ENCODE peak calls at places on chromosomes 11 and 22, in nine cellular contexts. One of them, this sample, is unnamed.

GRCh38 chr11:14148653-14149273 is 186.2 kb downstream of the SPON1 start:
- DNase-seq in hypothalamus: no peak
- DNase-seq in lower leg skin: no peak
- DNase-seq in stimulated activated CD4-positive, alpha-beta T cell treated with anti-CD3 and anti-CD28 coated beads, Interleukin-1b, Interleukin-23, amount 100 ng/mL, for 1 hour: no peak
- DNase-seq in activated CD4-positive, alpha-beta T cell treated with anti-CD3 and anti-CD28 coated beads, Interleukin-2, amount 10 ng/mL, durations not matched to agents 7 days and 5 days: peak; percentile 13
- DNase-seq in amniotic stem cell: peak; percentile 20
- DNase-seq in PC-3: peak; percentile 72
- DNase-seq in neural crest cell: no peak
- DNase-seq in endothelial cell: no peak
- DNase-seq in this sample: no peak

GRCh38 chr11:34256591-34256990 is 101.2 kb downstream of the ABTB2 start:
- DNase-seq in endothelial cell: no peak
- DNase-seq in activated CD4-positive, alpha-beta T cell treated with anti-CD3 and anti-CD28 coated beads, Interleukin-2, amount 10 ng/mL, durations not matched to agents 7 days and 5 days: no peak
- DNase-seq in PC-3: no peak
- DNase-seq in hypothalamus: no peak
- DNase-seq in amniotic stem cell: no peak
- DNase-seq in stimulated activated CD4-positive, alpha-beta T cell treated with anti-CD3 and anti-CD28 coated beads, Interleukin-1b, Interleukin-23, amount 100 ng/mL, for 1 hour: no peak
- DNase-seq in lower leg skin: no peak
- DNase-seq in neural crest cell: no peak
- DNase-seq in this sample: no peak

GRCh38 chr11:128195057-128195751 is 392.2 kb downstream of the ETS1 start:
- DNase-seq in activated CD4-positive, alpha-beta T cell treated with anti-CD3 and anti-CD28 coated beads, Interleukin-2, amount 10 ng/mL, durations not matched to agents 7 days and 5 days: peak; percentile 76
- DNase-seq in amniotic stem cell: no peak
- DNase-seq in PC-3: no peak
- DNase-seq in hypothalamus: no peak
- DNase-seq in stimulated activated CD4-positive, alpha-beta T cell treated with anti-CD3 and anti-CD28 coated beads, Interleukin-1b, Interleukin-23, amount 100 ng/mL, for 1 hour: no peak
- DNase-seq in endothelial cell: no peak
- DNase-seq in neural crest cell: no peak
- DNase-seq in lower leg skin: no peak
- DNase-seq in this sample: no peak

GRCh38 chr11:126890561-126890960 is 110.0 kb downstream of the KIRREL3 start:
- DNase-seq in activated CD4-positive, alpha-beta T cell treated with anti-CD3 and anti-CD28 coated beads, Interleukin-2, amount 10 ng/mL, durations not matched to agents 7 days and 5 days: no peak
- DNase-seq in hypothalamus: peak; percentile 76
- DNase-seq in amniotic stem cell: no peak
- DNase-seq in stimulated activated CD4-positive, alpha-beta T cell treated with anti-CD3 and anti-CD28 coated beads, Interleukin-1b, Interleukin-23, amount 100 ng/mL, for 1 hour: no peak
- DNase-seq in neural crest cell: no peak
- DNase-seq in endothelial cell: peak; percentile 25
- DNase-seq in PC-3: no peak
- DNase-seq in lower leg skin: no peak
- DNase-seq in this sample: peak; percentile 69

GRCh38 chr11:2309251-2310072 is 7.6 kb downstream of the TSPAN32 start:
- DNase-seq in amniotic stem cell: no peak
- DNase-seq in stimulated activated CD4-positive, alpha-beta T cell treated with anti-CD3 and anti-CD28 coated beads, Interleukin-1b, Interleukin-23, amount 100 ng/mL, for 1 hour: no peak
- DNase-seq in PC-3: no peak
- DNase-seq in lower leg skin: no peak
- DNase-seq in endothelial cell: no peak
- DNase-seq in hypothalamus: no peak
- DNase-seq in neural crest cell: no peak
- DNase-seq in activated CD4-positive, alpha-beta T cell treated with anti-CD3 and anti-CD28 coated beads, Interleukin-2, amount 10 ng/mL, durations not matched to agents 7 days and 5 days: no peak
- DNase-seq in this sample: no peak

GRCh38 chr11:35842958-35843357 is 100.9 kb upstream of the LDLRAD3 start:
- DNase-seq in activated CD4-positive, alpha-beta T cell treated with anti-CD3 and anti-CD28 coated beads, Interleukin-2, amount 10 ng/mL, durations not matched to agents 7 days and 5 days: no peak
- DNase-seq in PC-3: no peak
- DNase-seq in amniotic stem cell: no peak
- DNase-seq in hypothalamus: no peak
- DNase-seq in stimulated activated CD4-positive, alpha-beta T cell treated with anti-CD3 and anti-CD28 coated beads, Interleukin-1b, Interleukin-23, amount 100 ng/mL, for 1 hour: no peak
- DNase-seq in endothelial cell: no peak
- DNase-seq in lower leg skin: no peak
- DNase-seq in neural crest cell: no peak
- DNase-seq in this sample: no peak

GRCh38 chr22:46587067-46587471 is 33.1 kb upstream of the GRAMD4 start:
- DNase-seq in PC-3: no peak
- DNase-seq in lower leg skin: no peak
- DNase-seq in activated CD4-positive, alpha-beta T cell treated with anti-CD3 and anti-CD28 coated beads, Interleukin-2, amount 10 ng/mL, durations not matched to agents 7 days and 5 days: no peak
- DNase-seq in endothelial cell: no peak
- DNase-seq in hypothalamus: no peak
- DNase-seq in stimulated activated CD4-positive, alpha-beta T cell treated with anti-CD3 and anti-CD28 coated beads, Interleukin-1b, Interleukin-23, amount 100 ng/mL, for 1 hour: no peak
- DNase-seq in amniotic stem cell: no peak
- DNase-seq in neural crest cell: no peak
- DNase-seq in this sample: no peak

GRCh38 chr22:45009881-45010531 is at the start of gene PHF21B:
- DNase-seq in stimulated activated CD4-positive, alpha-beta T cell treated with anti-CD3 and anti-CD28 coated beads, Interleukin-1b, Interleukin-23, amount 100 ng/mL, for 1 hour: no peak
- DNase-seq in lower leg skin: no peak
- DNase-seq in endothelial cell: peak; percentile 85
- DNase-seq in PC-3: no peak
- DNase-seq in activated CD4-positive, alpha-beta T cell treated with anti-CD3 and anti-CD28 coated beads, Interleukin-2, amount 10 ng/mL, durations not matched to agents 7 days and 5 days: no peak
- DNase-seq in hypothalamus: peak; percentile 56
- DNase-seq in amniotic stem cell: no peak
- DNase-seq in neural crest cell: peak; percentile 80
- DNase-seq in this sample: peak; percentile 70

GRCh38 chr22:50529416-50530279 is at the start of gene TYMP:
- DNase-seq in activated CD4-positive, alpha-beta T cell treated with anti-CD3 and anti-CD28 coated beads, Interleukin-2, amount 10 ng/mL, durations not matched to agents 7 days and 5 days: peak; percentile 78
- DNase-seq in PC-3: peak; percentile 40
- DNase-seq in lower leg skin: peak; percentile 61
- DNase-seq in neural crest cell: no peak
- DNase-seq in amniotic stem cell: no peak
- DNase-seq in endothelial cell: no peak
- DNase-seq in hypothalamus: no peak
- DNase-seq in stimulated activated CD4-positive, alpha-beta T cell treated with anti-CD3 and anti-CD28 coated beads, Interleukin-1b, Interleukin-23, amount 100 ng/mL, for 1 hour: no peak
- DNase-seq in this sample: no peak

GRCh38 chr11:128146926-128147605 is 440.3 kb downstream of the ETS1 start:
- DNase-seq in PC-3: peak; percentile 86
- DNase-seq in stimulated activated CD4-positive, alpha-beta T cell treated with anti-CD3 and anti-CD28 coated beads, Interleukin-1b, Interleukin-23, amount 100 ng/mL, for 1 hour: no peak
- DNase-seq in neural crest cell: no peak
- DNase-seq in hypothalamus: no peak
- DNase-seq in endothelial cell: no peak
- DNase-seq in lower leg skin: no peak
- DNase-seq in amniotic stem cell: no peak
- DNase-seq in activated CD4-positive, alpha-beta T cell treated with anti-CD3 and anti-CD28 coated beads, Interleukin-2, amount 10 ng/mL, durations not matched to agents 7 days and 5 days: no peak
- DNase-seq in this sample: no peak

GRCh38 chr11:119774180-119774763 is 45.3 kb upstream of the NECTIN1 start:
- DNase-seq in hypothalamus: no peak
- DNase-seq in neural crest cell: peak; percentile 53
- DNase-seq in lower leg skin: no peak
- DNase-seq in activated CD4-positive, alpha-beta T cell treated with anti-CD3 and anti-CD28 coated beads, Interleukin-2, amount 10 ng/mL, durations not matched to agents 7 days and 5 days: peak; percentile 40
- DNase-seq in stimulated activated CD4-positive, alpha-beta T cell treated with anti-CD3 and anti-CD28 coated beads, Interleukin-1b, Interleukin-23, amount 100 ng/mL, for 1 hour: no peak
- DNase-seq in PC-3: peak; percentile 51
- DNase-seq in amniotic stem cell: no peak
- DNase-seq in endothelial cell: peak; percentile 63
- DNase-seq in this sample: no peak

GRCh38 chr11:1422481-1422880 is 32.7 kb downstream of the BRSK2 start:
- DNase-seq in hypothalamus: no peak
- DNase-seq in endothelial cell: peak; percentile 50
- DNase-seq in neural crest cell: no peak
- DNase-seq in activated CD4-positive, alpha-beta T cell treated with anti-CD3 and anti-CD28 coated beads, Interleukin-2, amount 10 ng/mL, durations not matched to agents 7 days and 5 days: no peak
- DNase-seq in amniotic stem cell: no peak
- DNase-seq in stimulated activated CD4-positive, alpha-beta T cell treated with anti-CD3 and anti-CD28 coated beads, Interleukin-1b, Interleukin-23, amount 100 ng/mL, for 1 hour: no peak
- DNase-seq in lower leg skin: no peak
- DNase-seq in PC-3: peak; percentile 7
- DNase-seq in this sample: no peak

GRCh38 chr11:12192796-12193514 is 82.6 kb downstream of the MICAL2 start:
- DNase-seq in amniotic stem cell: no peak
- DNase-seq in PC-3: no peak
- DNase-seq in endothelial cell: no peak
- DNase-seq in hypothalamus: no peak
- DNase-seq in lower leg skin: no peak
- DNase-seq in neural crest cell: no peak
- DNase-seq in activated CD4-positive, alpha-beta T cell treated with anti-CD3 and anti-CD28 coated beads, Interleukin-2, amount 10 ng/mL, durations not matched to agents 7 days and 5 days: no peak
- DNase-seq in stimulated activated CD4-positive, alpha-beta T cell treated with anti-CD3 and anti-CD28 coated beads, Interleukin-1b, Interleukin-23, amount 100 ng/mL, for 1 hour: no peak
- DNase-seq in this sample: no peak

GRCh38 chr11:75432911-75433321 is at the start of gene KLHL35:
- DNase-seq in activated CD4-positive, alpha-beta T cell treated with anti-CD3 and anti-CD28 coated beads, Interleukin-2, amount 10 ng/mL, durations not matched to agents 7 days and 5 days: no peak
- DNase-seq in PC-3: no peak
- DNase-seq in amniotic stem cell: no peak
- DNase-seq in stimulated activated CD4-positive, alpha-beta T cell treated with anti-CD3 and anti-CD28 coated beads, Interleukin-1b, Interleukin-23, amount 100 ng/mL, for 1 hour: no peak
- DNase-seq in lower leg skin: no peak
- DNase-seq in endothelial cell: peak; percentile 47
- DNase-seq in hypothalamus: peak; percentile 35
- DNase-seq in neural crest cell: no peak
- DNase-seq in this sample: no peak

GRCh38 chr11:118401880-118402590 is 629 bp downstream of the ATP5MG start:
- DNase-seq in lower leg skin: no peak
- DNase-seq in stimulated activated CD4-positive, alpha-beta T cell treated with anti-CD3 and anti-CD28 coated beads, Interleukin-1b, Interleukin-23, amount 100 ng/mL, for 1 hour: no peak
- DNase-seq in amniotic stem cell: peak; percentile 68
- DNase-seq in endothelial cell: no peak
- DNase-seq in hypothalamus: no peak
- DNase-seq in neural crest cell: no peak
- DNase-seq in PC-3: peak; percentile 37
- DNase-seq in activated CD4-positive, alpha-beta T cell treated with anti-CD3 and anti-CD28 coated beads, Interleukin-2, amount 10 ng/mL, durations not matched to agents 7 days and 5 days: no peak
- DNase-seq in this sample: no peak

GRCh38 chr11:133507185-133507584 is 25.1 kb downstream of the OPCML start:
- DNase-seq in neural crest cell: no peak
- DNase-seq in lower leg skin: no peak
- DNase-seq in stimulated activated CD4-positive, alpha-beta T cell treated with anti-CD3 and anti-CD28 coated beads, Interleukin-1b, Interleukin-23, amount 100 ng/mL, for 1 hour: no peak
- DNase-seq in endothelial cell: no peak
- DNase-seq in hypothalamus: no peak
- DNase-seq in PC-3: no peak
- DNase-seq in activated CD4-positive, alpha-beta T cell treated with anti-CD3 and anti-CD28 coated beads, Interleukin-2, amount 10 ng/mL, durations not matched to agents 7 days and 5 days: no peak
- DNase-seq in amniotic stem cell: no peak
- DNase-seq in this sample: no peak

GRCh38 chr11:17544181-17544622 is at the start of gene USH1C:
- DNase-seq in amniotic stem cell: no peak
- DNase-seq in activated CD4-positive, alpha-beta T cell treated with anti-CD3 and anti-CD28 coated beads, Interleukin-2, amount 10 ng/mL, durations not matched to agents 7 days and 5 days: peak; percentile 10
- DNase-seq in PC-3: no peak
- DNase-seq in stimulated activated CD4-positive, alpha-beta T cell treated with anti-CD3 and anti-CD28 coated beads, Interleukin-1b, Interleukin-23, amount 100 ng/mL, for 1 hour: no peak
- DNase-seq in lower leg skin: no peak
- DNase-seq in endothelial cell: peak; percentile 50
- DNase-seq in neural crest cell: peak; percentile 31
- DNase-seq in hypothalamus: no peak
- DNase-seq in this sample: no peak

GRCh38 chr22:35914665-35915476 is 113.8 kb downstream of the RBFOX2 start:
- DNase-seq in endothelial cell: peak; percentile 55
- DNase-seq in activated CD4-positive, alpha-beta T cell treated with anti-CD3 and anti-CD28 coated beads, Interleukin-2, amount 10 ng/mL, durations not matched to agents 7 days and 5 days: no peak
- DNase-seq in hypothalamus: peak; percentile 79
- DNase-seq in stimulated activated CD4-positive, alpha-beta T cell treated with anti-CD3 and anti-CD28 coated beads, Interleukin-1b, Interleukin-23, amount 100 ng/mL, for 1 hour: no peak
- DNase-seq in lower leg skin: peak; percentile 77
- DNase-seq in PC-3: peak; percentile 89
- DNase-seq in neural crest cell: peak; percentile 50
- DNase-seq in amniotic stem cell: peak; percentile 86
- DNase-seq in this sample: peak; percentile 53

GRCh38 chr22:37187891-37188761 is at the start of gene C1QTNF6:
- DNase-seq in PC-3: peak; percentile 60
- DNase-seq in lower leg skin: no peak
- DNase-seq in activated CD4-positive, alpha-beta T cell treated with anti-CD3 and anti-CD28 coated beads, Interleukin-2, amount 10 ng/mL, durations not matched to agents 7 days and 5 days: no peak
- DNase-seq in neural crest cell: peak; percentile 44
- DNase-seq in amniotic stem cell: no peak
- DNase-seq in stimulated activated CD4-positive, alpha-beta T cell treated with anti-CD3 and anti-CD28 coated beads, Interleukin-1b, Interleukin-23, amount 100 ng/mL, for 1 hour: no peak
- DNase-seq in endothelial cell: peak; percentile 55
- DNase-seq in hypothalamus: no peak
- DNase-seq in this sample: no peak

GRCh38 chr11:78149646-78150045 is 10.2 kb upstream of the ALG8 start:
- DNase-seq in stimulated activated CD4-positive, alpha-beta T cell treated with anti-CD3 and anti-CD28 coated beads, Interleukin-1b, Interleukin-23, amount 100 ng/mL, for 1 hour: no peak
- DNase-seq in PC-3: peak; percentile 92
- DNase-seq in activated CD4-positive, alpha-beta T cell treated with anti-CD3 and anti-CD28 coated beads, Interleukin-2, amount 10 ng/mL, durations not matched to agents 7 days and 5 days: no peak
- DNase-seq in hypothalamus: peak; percentile 16
- DNase-seq in lower leg skin: no peak
- DNase-seq in endothelial cell: no peak
- DNase-seq in amniotic stem cell: no peak
- DNase-seq in neural crest cell: no peak
- DNase-seq in this sample: peak; percentile 28

GRCh38 chr11:119970566-119970965 is 167.3 kb downstream of the TRIM29 start:
- DNase-seq in stimulated activated CD4-positive, alpha-beta T cell treated with anti-CD3 and anti-CD28 coated beads, Interleukin-1b, Interleukin-23, amount 100 ng/mL, for 1 hour: no peak
- DNase-seq in lower leg skin: no peak
- DNase-seq in activated CD4-positive, alpha-beta T cell treated with anti-CD3 and anti-CD28 coated beads, Interleukin-2, amount 10 ng/mL, durations not matched to agents 7 days and 5 days: no peak
- DNase-seq in endothelial cell: no peak
- DNase-seq in neural crest cell: no peak
- DNase-seq in amniotic stem cell: no peak
- DNase-seq in hypothalamus: no peak
- DNase-seq in PC-3: no peak
- DNase-seq in this sample: no peak

GRCh38 chr22:29715240-29715639 is 4.6 kb upstream of the CABP7 start:
- DNase-seq in PC-3: no peak
- DNase-seq in endothelial cell: no peak
- DNase-seq in neural crest cell: no peak
- DNase-seq in activated CD4-positive, alpha-beta T cell treated with anti-CD3 and anti-CD28 coated beads, Interleukin-2, amount 10 ng/mL, durations not matched to agents 7 days and 5 days: no peak
- DNase-seq in stimulated activated CD4-positive, alpha-beta T cell treated with anti-CD3 and anti-CD28 coated beads, Interleukin-1b, Interleukin-23, amount 100 ng/mL, for 1 hour: no peak
- DNase-seq in amniotic stem cell: no peak
- DNase-seq in hypothalamus: no peak
- DNase-seq in lower leg skin: no peak
- DNase-seq in this sample: no peak

GRCh38 chr11:73197348-73197747 is 20.7 kb upstream of the P2RY2 start:
- DNase-seq in activated CD4-positive, alpha-beta T cell treated with anti-CD3 and anti-CD28 coated beads, Interleukin-2, amount 10 ng/mL, durations not matched to agents 7 days and 5 days: no peak
- DNase-seq in endothelial cell: no peak
- DNase-seq in hypothalamus: no peak
- DNase-seq in amniotic stem cell: no peak
- DNase-seq in lower leg skin: no peak
- DNase-seq in PC-3: peak; percentile 53
- DNase-seq in neural crest cell: no peak
- DNase-seq in stimulated activated CD4-positive, alpha-beta T cell treated with anti-CD3 and anti-CD28 coated beads, Interleukin-1b, Interleukin-23, amount 100 ng/mL, for 1 hour: no peak
- DNase-seq in this sample: no peak

GRCh38 chr11:129223701-129224149 is 31.6 kb upstream of the ARHGAP32 start:
- DNase-seq in lower leg skin: no peak
- DNase-seq in stimulated activated CD4-positive, alpha-beta T cell treated with anti-CD3 and anti-CD28 coated beads, Interleukin-1b, Interleukin-23, amount 100 ng/mL, for 1 hour: no peak
- DNase-seq in hypothalamus: no peak
- DNase-seq in activated CD4-positive, alpha-beta T cell treated with anti-CD3 and anti-CD28 coated beads, Interleukin-2, amount 10 ng/mL, durations not matched to agents 7 days and 5 days: no peak
- DNase-seq in amniotic stem cell: no peak
- DNase-seq in endothelial cell: no peak
- DNase-seq in PC-3: no peak
- DNase-seq in neural crest cell: no peak
- DNase-seq in this sample: no peak

GRCh38 chr11:74388678-74389327 is 9.4 kb downstream of the PGM2L1 start:
- DNase-seq in lower leg skin: peak; percentile 79
- DNase-seq in PC-3: peak; percentile 87
- DNase-seq in activated CD4-positive, alpha-beta T cell treated with anti-CD3 and anti-CD28 coated beads, Interleukin-2, amount 10 ng/mL, durations not matched to agents 7 days and 5 days: peak; percentile 80
- DNase-seq in neural crest cell: peak; percentile 38
- DNase-seq in amniotic stem cell: no peak
- DNase-seq in stimulated activated CD4-positive, alpha-beta T cell treated with anti-CD3 and anti-CD28 coated beads, Interleukin-1b, Interleukin-23, amount 100 ng/mL, for 1 hour: peak; percentile 25
- DNase-seq in endothelial cell: peak; percentile 62
- DNase-seq in hypothalamus: peak; percentile 43
- DNase-seq in this sample: no peak

GRCh38 chr22:38955250-38955775 is 2.1 kb upstream of the APOBEC3A start:
- DNase-seq in activated CD4-positive, alpha-beta T cell treated with anti-CD3 and anti-CD28 coated beads, Interleukin-2, amount 10 ng/mL, durations not matched to agents 7 days and 5 days: no peak
- DNase-seq in amniotic stem cell: no peak
- DNase-seq in neural crest cell: no peak
- DNase-seq in stimulated activated CD4-positive, alpha-beta T cell treated with anti-CD3 and anti-CD28 coated beads, Interleukin-1b, Interleukin-23, amount 100 ng/mL, for 1 hour: no peak
- DNase-seq in endothelial cell: no peak
- DNase-seq in hypothalamus: no peak
- DNase-seq in lower leg skin: no peak
- DNase-seq in PC-3: no peak
- DNase-seq in this sample: no peak

GRCh38 chr22:17475318-17476212 is 87.7 kb upstream of the SLC25A18 start:
- DNase-seq in lower leg skin: no peak
- DNase-seq in amniotic stem cell: no peak
- DNase-seq in stimulated activated CD4-positive, alpha-beta T cell treated with anti-CD3 and anti-CD28 coated beads, Interleukin-1b, Interleukin-23, amount 100 ng/mL, for 1 hour: no peak
- DNase-seq in hypothalamus: no peak
- DNase-seq in neural crest cell: no peak
- DNase-seq in endothelial cell: no peak
- DNase-seq in activated CD4-positive, alpha-beta T cell treated with anti-CD3 and anti-CD28 coated beads, Interleukin-2, amount 10 ng/mL, durations not matched to agents 7 days and 5 days: no peak
- DNase-seq in PC-3: no peak
- DNase-seq in this sample: no peak

GRCh38 chr22:49968831-49969661 is 8.5 kb downstream of the PIM3 start:
- DNase-seq in hypothalamus: no peak
- DNase-seq in activated CD4-positive, alpha-beta T cell treated with anti-CD3 and anti-CD28 coated beads, Interleukin-2, amount 10 ng/mL, durations not matched to agents 7 days and 5 days: no peak
- DNase-seq in neural crest cell: peak; percentile 2
- DNase-seq in endothelial cell: peak; percentile 10
- DNase-seq in stimulated activated CD4-positive, alpha-beta T cell treated with anti-CD3 and anti-CD28 coated beads, Interleukin-1b, Interleukin-23, amount 100 ng/mL, for 1 hour: no peak
- DNase-seq in lower leg skin: no peak
- DNase-seq in amniotic stem cell: no peak
- DNase-seq in PC-3: no peak
- DNase-seq in this sample: no peak

GRCh38 chr11:117289795-117290194 is 1.4 kb upstream of the BACE1-AS start:
- DNase-seq in activated CD4-positive, alpha-beta T cell treated with anti-CD3 and anti-CD28 coated beads, Interleukin-2, amount 10 ng/mL, durations not matched to agents 7 days and 5 days: no peak
- DNase-seq in PC-3: no peak
- DNase-seq in lower leg skin: no peak
- DNase-seq in hypothalamus: no peak
- DNase-seq in stimulated activated CD4-positive, alpha-beta T cell treated with anti-CD3 and anti-CD28 coated beads, Interleukin-1b, Interleukin-23, amount 100 ng/mL, for 1 hour: no peak
- DNase-seq in endothelial cell: no peak
- DNase-seq in neural crest cell: no peak
- DNase-seq in amniotic stem cell: no peak
- DNase-seq in this sample: no peak

GRCh38 chr11:68042219-68043028 is 3.6 kb downstream of the TCIRG1 start:
- DNase-seq in lower leg skin: no peak
- DNase-seq in hypothalamus: no peak
- DNase-seq in stimulated activated CD4-positive, alpha-beta T cell treated with anti-CD3 and anti-CD28 coated beads, Interleukin-1b, Interleukin-23, amount 100 ng/mL, for 1 hour: no peak
- DNase-seq in endothelial cell: no peak
- DNase-seq in amniotic stem cell: no peak
- DNase-seq in PC-3: no peak
- DNase-seq in neural crest cell: no peak
- DNase-seq in activated CD4-positive, alpha-beta T cell treated with anti-CD3 and anti-CD28 coated beads, Interleukin-2, amount 10 ng/mL, durations not matched to agents 7 days and 5 days: no peak
- DNase-seq in this sample: no peak

GRCh38 chr22:19880786-19881569 is 26.3 kb upstream of the GNB1L start:
- DNase-seq in lower leg skin: no peak
- DNase-seq in endothelial cell: peak; percentile 77
- DNase-seq in amniotic stem cell: peak; percentile 86
- DNase-seq in activated CD4-positive, alpha-beta T cell treated with anti-CD3 and anti-CD28 coated beads, Interleukin-2, amount 10 ng/mL, durations not matched to agents 7 days and 5 days: no peak
- DNase-seq in hypothalamus: no peak
- DNase-seq in stimulated activated CD4-positive, alpha-beta T cell treated with anti-CD3 and anti-CD28 coated beads, Interleukin-1b, Interleukin-23, amount 100 ng/mL, for 1 hour: no peak
- DNase-seq in PC-3: peak; percentile 96
- DNase-seq in neural crest cell: peak; percentile 55
- DNase-seq in this sample: no peak

This sample was measured in nucleus accumbens.